ENCODE peak calls at places on chromosomes 4 and X, in seven cellular contexts. V is heart right ventricle; U is pancreas; C is neural progenitor cell; O is psoas muscle; M is CD8-positive, alpha-beta memory T cell; D is RWPE2. F is an unnamed sample. For H3K36me3 and H3K4me1, the result is how much of the 10 kb centered on the place peaks cover.

GRCh38 chr4:94582517-94582916 is 130.8 kb downstream of the PDLIM5 start:
- DNase-seq in M (no peak), U (no peak), D (no peak), C (no peak), O (no peak), V (no peak), F (no peak)

GRCh38 chr4:135371137-135371536 is 1169.5 kb upstream of the PABPC4L start:
- DNase-seq in O (no peak), V (no peak), C (no peak), D (no peak), M (no peak), U (no peak), F (peak)

GRCh38 chr4:92252846-92253245 is 50.9 kb upstream of the GRID2 start:
- DNase-seq in C (no peak), M (no peak), O (no peak), U (no peak), V (no peak), D (no peak), F (no peak)

GRCh38 chr4:147351083-147351787 is 129.7 kb upstream of the EDNRA start:
- DNase-seq in V (no peak), U (no peak), D (no peak), M (no peak), O (no peak), C (no peak), F (no peak)

GRCh38 chr4:166144607-166145006 is 271.6 kb downstream of the TLL1 start:
- DNase-seq in M (no peak), C (no peak), U (no peak), V (no peak), D (no peak), O (no peak), F (no peak)

GRCh38 chrX:750812-751211 is 120.2 kb downstream of the SHOX start:
- DNase-seq in U (no peak), O (no peak), D (no peak), M (no peak), C (no peak), V (no peak), F (no peak)

GRCh38 chrX:153582896-153583295 is 16.0 kb downstream of the CCNQ start:
- DNase-seq in V (peak), U (no peak), C (peak), D (no peak), M (peak), O (no peak), F (peak)

GRCh38 chr4:119130365-119131065 is 5.1 kb upstream of the MYOZ2 start:
- DNase-seq in D (no peak), U (no peak), O (no peak), M (no peak), C (no peak), V (no peak), F (no peak)

GRCh38 chrX:53269536-53270107 is 11.8 kb downstream of the IQSEC2 start:
- DNase-seq in C (no peak), D (no peak), U (no peak), O (no peak), M (no peak), V (no peak), F (no peak)

GRCh38 chrX:129777218-129777768 is 2.5 kb upstream of the SASH3 start:
- DNase-seq in U (no peak), M (peak), C (no peak), O (peak), D (no peak), V (peak), F (no peak)

GRCh38 chrX:55867254-55867653 is 149.7 kb downstream of the RRAGB start:
- DNase-seq in V (no peak), C (no peak), O (no peak), M (no peak), D (no peak), U (no peak), F (no peak)

GRCh38 chr4:177411996-177412395 is 30.2 kb downstream of the AGA start:
- DNase-seq in V (no peak), C (no peak), D (no peak), O (no peak), M (no peak), U (no peak), F (no peak)

GRCh38 chr4:74932832-74933561 is at the start of gene PARM1:
- DNase-seq in V (peak), M (peak), U (peak), C (peak), O (peak), D (peak), F (peak)

GRCh38 chrX:30301203-30301602 is 8.0 kb downstream of the NR0B1 start:
- DNase-seq in V (no peak), D (no peak), C (no peak), U (no peak), M (no peak), O (no peak), F (no peak)

GRCh38 chr4:68324509-68325262 is 25.2 kb downstream of the YTHDC1 start:
- DNase-seq in U (no peak), C (no peak), M (no peak), D (no peak), V (no peak), O (no peak), F (no peak)

GRCh38 chr4:55524844-55525571 is 21.7 kb downstream of the CLOCK start:
- DNase-seq in O (no peak), U (no peak), M (no peak), V (no peak), C (no peak), D (no peak), F (no peak)

GRCh38 chrX:153927686-153927935 is 1.5 kb upstream of the ARHGAP4 start:
- DNase-seq in U (no peak), M (no peak), C (no peak), V (no peak), O (no peak), D (no peak), F (no peak)

GRCh38 chr4:105145059-105145912 is 1.4 kb upstream of the TET2 start:
- DNase-seq in C (no peak), V (no peak), U (no peak), M (no peak), D (no peak), O (no peak), F (no peak)

GRCh38 chr4:46850026-46850425 is 59.0 kb downstream of the COX7B2 start:
- DNase-seq in V (no peak), D (no peak), M (no peak), C (no peak), U (no peak), O (no peak), F (no peak)

GRCh38 chrX:22486326-22486725 is 213.6 kb downstream of the CBLL2 start:
- DNase-seq in U (no peak), O (no peak), D (no peak), C (no peak), M (no peak), V (no peak), F (no peak)

GRCh38 chr4:561456-561855 is 14.6 kb downstream of the TMEM271 start:
- DNase-seq in O (no peak), U (no peak), V (no peak), D (no peak), M (no peak), C (no peak), F (no peak)

GRCh38 chrX:10598540-10598939 is 21.8 kb downstream of the MID1 start:
- DNase-seq in O (no peak), D (no peak), U (peak), C (no peak), M (no peak), V (no peak), F (no peak)

GRCh38 chr4:111475001-111475400 is 670.3 kb upstream of the FAM241A start:
- DNase-seq in C (peak), V (no peak), O (no peak), M (no peak), U (no peak), D (no peak), F (peak)

GRCh38 chr4:34492414-34492813 is 1751.9 kb downstream of the ARAP2 start:
- DNase-seq in O (no peak), D (no peak), M (no peak), V (no peak), C (no peak), U (no peak), F (no peak)

GRCh38 chr4:62871057-62871456 is 1538.2 kb downstream of the TECRL start:
- DNase-seq in C (no peak), U (no peak), O (no peak), M (no peak), V (no peak), D (no peak), F (no peak)

GRCh38 chr4:120921456-120922389 is 803 bp downstream of the PRDM5 start:
- DNase-seq in M (peak), O (peak), D (no peak), V (peak), U (peak), C (peak), F (peak)

GRCh38 chr4:138639018-138639876 is 376.3 kb upstream of the NOCT start:
- DNase-seq in M (no peak), O (no peak), V (no peak), U (no peak), D (no peak), C (no peak), F (no peak)

DNA sequence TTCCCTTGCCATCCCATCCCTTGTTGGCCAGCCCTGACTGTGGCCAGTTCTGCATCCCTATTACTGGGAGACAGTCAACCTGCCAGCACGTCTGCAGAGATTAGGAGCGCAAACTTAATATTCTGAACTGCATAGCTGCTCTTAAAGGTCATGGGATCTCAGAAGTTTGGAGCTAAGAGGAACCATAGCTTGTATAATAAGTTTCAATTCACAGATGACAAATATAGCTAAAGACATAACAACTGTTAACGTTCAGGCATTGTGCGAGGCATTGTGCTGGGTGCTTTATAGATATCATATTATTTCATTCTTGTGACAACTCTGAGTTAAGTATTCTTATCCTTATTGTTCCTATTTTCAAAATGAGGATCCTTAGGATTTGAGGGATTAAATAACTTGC is 3.7 kb downstream of the SCARB2 start:
- DNase-seq in C (no peak), V (no peak), M (no peak), D (no peak), O (no peak), U (no peak), F (no peak)
- H3K4me3 ChIP-seq in C (no peak), V (no peak), M (no peak), D (no peak), O (peak), U (no peak), F (no peak)

DNA sequence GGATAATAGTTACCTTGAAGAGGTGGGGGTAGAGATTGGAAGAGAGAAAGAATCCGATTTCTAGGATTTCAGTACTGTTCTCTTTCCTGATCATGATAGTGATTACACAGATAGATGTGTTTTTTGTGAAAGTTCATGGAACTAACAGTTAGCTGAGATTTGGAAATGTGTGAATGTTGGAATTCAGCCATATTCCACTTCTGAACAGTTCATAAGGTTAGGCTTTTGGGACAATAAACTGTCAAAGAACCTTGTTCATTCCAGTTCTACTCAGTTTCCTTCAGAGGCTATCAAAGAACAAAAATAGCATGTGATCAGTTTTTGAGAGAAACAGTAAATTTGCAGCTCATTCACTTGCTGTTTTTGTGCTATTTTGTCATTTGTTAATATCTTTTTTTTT is 43.6 kb downstream of the RUFY3 start:
- DNase-seq in D (no peak), V (no peak), O (no peak), U (no peak), M (no peak), C (no peak), F (no peak)
- H3K36me3 ChIP-seq in D (under half), V (under half), O (half or more), U (under half), M (under half), C (under half), F (half or more)

GRCh38 chr4:5658992-5659391 is 49.4 kb downstream of the EVC2 start:
- DNase-seq in U (no peak), C (no peak), V (no peak), M (no peak), O (no peak), D (no peak), F (no peak)
- H3K4me1 ChIP-seq in U (under half), C (under half), V (under half), M (under half), O (under half), D (under half), F (under half)

GRCh38 chr4:7719354-7720174 is 220.1 kb downstream of the AFAP1 start:
- DNase-seq in M (no peak), D (no peak), O (peak), U (peak), C (peak), V (peak), F (peak)
- H3K4me3 ChIP-seq in M (no peak), D (no peak), O (no peak), U (no peak), C (no peak), V (no peak), F (no peak)

GRCh38 chr4:1998296-1998695 is 10.5 kb downstream of the NELFA start:
- DNase-seq in U (no peak), C (no peak), M (no peak), D (no peak), V (no peak), O (no peak), F (no peak)

GRCh38 chr4:1993169-1993516 is 15.6 kb downstream of the NELFA start:
- DNase-seq in O (peak), U (no peak), D (no peak), M (no peak), C (no peak), V (no peak), F (no peak)

GRCh38 chr4:1997712-1998111 is 11.1 kb downstream of the NELFA start:
- DNase-seq in O (no peak), U (no peak), D (no peak), V (no peak), M (no peak), C (no peak), F (no peak)

GRCh38 chr4:1994935-1995334 is 13.8 kb downstream of the NELFA start:
- DNase-seq in M (no peak), V (no peak), O (peak), C (no peak), U (no peak), D (no peak), F (no peak)

GRCh38 chr4:1996866-1997611 is 11.7 kb downstream of the NELFA start:
- DNase-seq in V (no peak), U (no peak), M (no peak), D (no peak), C (no peak), O (no peak), F (no peak)
- H3K36me3 ChIP-seq in V (under half), U (under half), M (under half), D (under half), C (under half), O (under half), F (under half)

DNA sequence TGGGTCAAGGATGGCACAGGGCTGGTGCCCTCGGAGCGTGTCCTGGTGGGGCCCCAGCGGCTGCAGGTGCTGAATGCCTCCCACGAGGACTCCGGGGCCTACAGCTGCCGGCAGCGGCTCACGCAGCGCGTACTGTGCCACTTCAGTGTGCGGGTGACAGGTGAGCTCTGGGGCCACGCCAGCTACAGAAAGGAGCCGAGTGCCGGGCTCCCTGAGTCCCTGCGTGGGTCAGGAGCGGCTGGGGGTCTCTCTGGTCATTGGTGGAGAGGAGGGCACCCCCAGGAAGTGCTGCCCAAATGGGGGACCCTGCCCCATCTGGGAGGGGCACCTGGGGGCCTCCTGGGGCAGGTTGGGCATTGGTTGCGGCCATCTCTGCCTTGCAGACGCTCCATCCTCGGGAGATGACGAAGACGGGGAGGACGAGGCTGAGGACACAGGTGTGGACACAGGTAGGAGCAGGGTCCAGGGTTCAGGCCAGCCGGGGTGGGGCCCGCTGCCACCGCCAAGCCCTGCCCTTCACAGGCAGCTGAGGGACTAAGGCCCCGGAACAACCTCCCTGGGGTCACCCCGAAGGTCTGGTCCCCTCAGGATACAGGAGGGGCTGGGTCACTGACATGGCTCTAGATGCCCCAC is 6.4 kb downstream of the FGFR3 start:
- DNase-seq in V (no peak), D (no peak), C (no peak), O (no peak), U (no peak), M (no peak), F (no peak)
- H3K4me1 ChIP-seq in V (under half), D (under half), C (under half), O (under half), U (under half), M (under half), F (under half)

DNA sequence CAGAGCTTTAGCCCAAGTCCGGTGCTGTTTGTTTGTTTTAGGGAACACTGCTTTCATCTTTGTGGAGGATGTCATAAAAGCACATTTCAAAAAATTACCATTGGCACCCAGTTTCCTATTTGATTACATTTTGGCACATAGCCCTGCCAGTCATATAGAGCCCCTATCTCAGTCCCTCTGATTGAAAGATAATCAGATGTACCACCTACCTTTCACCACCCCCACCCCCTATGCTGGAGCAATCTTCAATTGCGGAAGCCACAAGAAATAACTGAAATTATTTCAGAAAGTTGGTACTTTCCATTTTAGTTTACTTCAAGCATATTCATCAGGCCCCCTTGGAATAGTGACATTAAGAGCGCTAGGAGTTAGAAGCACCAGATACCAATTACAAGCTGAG is 136.7 kb upstream of the RPL34 start:
- DNase-seq in O (no peak), V (no peak), U (no peak), M (no peak), C (no peak), D (no peak), F (no peak)
- H3K4me3 ChIP-seq in O (no peak), V (no peak), U (no peak), M (no peak), C (no peak), D (no peak), F (no peak)

F was measured in SJCRH30.